ENCODE peak calls at places on chromosome 4, in nine cellular contexts. One of them, this sample, is unnamed.

GRCh38 chr4:140904904-140905303 is 148.7 kb upstream of the TBC1D9 start:
- DNase-seq in esophagus muscularis mucosa: no peak
- DNase-seq in upper lobe of left lung: no peak
- DNase-seq in suprapubic skin: no peak
- DNase-seq in A549: no peak
- DNase-seq in sigmoid colon: no peak
- DNase-seq in SK-N-SH: no peak
- DNase-seq in H1: no peak
- DNase-seq in ovary: no peak
- DNase-seq in this sample: no peak

GRCh38 chr4:154618708-154619315 is 6.4 kb upstream of the FGG start:
- DNase-seq in esophagus muscularis mucosa: no peak
- DNase-seq in upper lobe of left lung: peak; percentile 54
- DNase-seq in suprapubic skin: no peak
- DNase-seq in A549: peak; percentile 76
- DNase-seq in sigmoid colon: no peak
- DNase-seq in SK-N-SH: peak; percentile 39
- DNase-seq in H1: peak; percentile 27
- DNase-seq in ovary: no peak
- DNase-seq in this sample: peak; percentile 70

GRCh38 chr4:200936-201335 is 76.6 kb downstream of the ZNF718 start:
- DNase-seq in esophagus muscularis mucosa: no peak
- DNase-seq in upper lobe of left lung: no peak
- DNase-seq in suprapubic skin: no peak
- DNase-seq in A549: no peak
- DNase-seq in sigmoid colon: no peak
- DNase-seq in SK-N-SH: no peak
- DNase-seq in H1: no peak
- DNase-seq in ovary: no peak
- DNase-seq in this sample: no peak

GRCh38 chr4:145852256-145852839 is 86.3 kb downstream of the ZNF827 start:
- DNase-seq in esophagus muscularis mucosa: no peak
- DNase-seq in upper lobe of left lung: no peak
- DNase-seq in suprapubic skin: no peak
- DNase-seq in A549: no peak
- DNase-seq in sigmoid colon: no peak
- DNase-seq in SK-N-SH: peak; percentile 15
- DNase-seq in H1: no peak
- DNase-seq in ovary: no peak
- DNase-seq in this sample: no peak

GRCh38 chr4:122514671-122515070 is 58.1 kb upstream of the IL2 start:
- DNase-seq in esophagus muscularis mucosa: no peak
- DNase-seq in upper lobe of left lung: no peak
- DNase-seq in suprapubic skin: no peak
- DNase-seq in A549: no peak
- DNase-seq in sigmoid colon: no peak
- DNase-seq in SK-N-SH: no peak
- DNase-seq in H1: no peak
- DNase-seq in ovary: no peak
- DNase-seq in this sample: no peak

GRCh38 chr4:150242820-150243458 is 164.7 kb downstream of the DCLK2 start:
- DNase-seq in esophagus muscularis mucosa: peak; percentile 68
- DNase-seq in upper lobe of left lung: no peak
- DNase-seq in suprapubic skin: no peak
- DNase-seq in A549: peak; percentile 37
- DNase-seq in sigmoid colon: no peak
- DNase-seq in SK-N-SH: peak; percentile 74
- DNase-seq in H1: no peak
- DNase-seq in ovary: no peak
- DNase-seq in this sample: no peak

GRCh38 chr4:117545042-117545441 is 459.7 kb upstream of the TRAM1L1 start:
- DNase-seq in esophagus muscularis mucosa: no peak
- DNase-seq in upper lobe of left lung: no peak
- DNase-seq in suprapubic skin: no peak
- DNase-seq in A549: no peak
- DNase-seq in sigmoid colon: no peak
- DNase-seq in SK-N-SH: no peak
- DNase-seq in H1: no peak
- DNase-seq in ovary: no peak
- DNase-seq in this sample: no peak

GRCh38 chr4:22129454-22130075 is 181.0 kb upstream of the KCNIP4 start:
- DNase-seq in esophagus muscularis mucosa: no peak
- DNase-seq in upper lobe of left lung: no peak
- DNase-seq in suprapubic skin: no peak
- DNase-seq in A549: peak; percentile 34
- DNase-seq in sigmoid colon: no peak
- DNase-seq in SK-N-SH: peak; percentile 25
- DNase-seq in H1: peak; percentile 53
- DNase-seq in ovary: no peak
- DNase-seq in this sample: peak; percentile 22

GRCh38 chr4:121913667-121914066 is 38.2 kb downstream of the TRPC3 start:
- DNase-seq in esophagus muscularis mucosa: no peak
- DNase-seq in upper lobe of left lung: no peak
- DNase-seq in suprapubic skin: no peak
- DNase-seq in A549: no peak
- DNase-seq in sigmoid colon: no peak
- DNase-seq in SK-N-SH: no peak
- DNase-seq in H1: no peak
- DNase-seq in ovary: no peak
- DNase-seq in this sample: no peak

GRCh38 chr4:2193321-2193720 is 48.6 kb downstream of the HAUS3 start:
- DNase-seq in esophagus muscularis mucosa: no peak
- DNase-seq in upper lobe of left lung: no peak
- DNase-seq in suprapubic skin: no peak
- DNase-seq in A549: no peak
- DNase-seq in sigmoid colon: no peak
- DNase-seq in SK-N-SH: no peak
- DNase-seq in H1: no peak
- DNase-seq in ovary: no peak
- DNase-seq in this sample: no peak

GRCh38 chr4:106062452-106062875 is 167.2 kb downstream of the NPNT start:
- DNase-seq in esophagus muscularis mucosa: no peak
- DNase-seq in upper lobe of left lung: no peak
- DNase-seq in suprapubic skin: no peak
- DNase-seq in A549: peak; percentile 19
- DNase-seq in sigmoid colon: no peak
- DNase-seq in SK-N-SH: no peak
- DNase-seq in H1: no peak
- DNase-seq in ovary: no peak
- DNase-seq in this sample: no peak

GRCh38 chr4:163331629-163332360 is 601 bp downstream of the NPY1R start:
- DNase-seq in esophagus muscularis mucosa: no peak
- DNase-seq in upper lobe of left lung: no peak
- DNase-seq in suprapubic skin: no peak
- DNase-seq in A549: no peak
- DNase-seq in sigmoid colon: no peak
- DNase-seq in SK-N-SH: peak; percentile 36
- DNase-seq in H1: no peak
- DNase-seq in ovary: no peak
- DNase-seq in this sample: peak; percentile 13

GRCh38 chr4:78592104-78592783 is 40.7 kb downstream of the ANXA3 start:
- DNase-seq in esophagus muscularis mucosa: no peak
- DNase-seq in upper lobe of left lung: no peak
- DNase-seq in suprapubic skin: no peak
- DNase-seq in A549: peak; percentile 12
- DNase-seq in sigmoid colon: no peak
- DNase-seq in SK-N-SH: peak; percentile 3
- DNase-seq in H1: no peak
- DNase-seq in ovary: no peak
- DNase-seq in this sample: no peak

GRCh38 chr4:75892508-75892907 is 9.7 kb downstream of the PPEF2 start:
- DNase-seq in esophagus muscularis mucosa: no peak
- DNase-seq in upper lobe of left lung: no peak
- DNase-seq in suprapubic skin: no peak
- DNase-seq in A549: peak; percentile 5
- DNase-seq in sigmoid colon: no peak
- DNase-seq in SK-N-SH: peak; percentile 38
- DNase-seq in H1: no peak
- DNase-seq in ovary: no peak
- DNase-seq in this sample: no peak

GRCh38 chr4:99013402-99013843 is 17.9 kb downstream of the METAP1 start:
- DNase-seq in esophagus muscularis mucosa: no peak
- DNase-seq in upper lobe of left lung: no peak
- DNase-seq in suprapubic skin: no peak
- DNase-seq in A549: no peak
- DNase-seq in sigmoid colon: no peak
- DNase-seq in SK-N-SH: no peak
- DNase-seq in H1: no peak
- DNase-seq in ovary: no peak
- DNase-seq in this sample: no peak

GRCh38 chr4:110636677-110637407 is 14.0 kb upstream of the PITX2 start:
- DNase-seq in esophagus muscularis mucosa: no peak
- DNase-seq in upper lobe of left lung: no peak
- DNase-seq in suprapubic skin: no peak
- DNase-seq in A549: peak; percentile 44
- DNase-seq in sigmoid colon: no peak
- DNase-seq in SK-N-SH: no peak
- DNase-seq in H1: no peak
- DNase-seq in ovary: no peak
- DNase-seq in this sample: peak; percentile 73

GRCh38 chr4:168811793-168812651 is 198.0 kb downstream of the CBR4 start:
- DNase-seq in esophagus muscularis mucosa: no peak
- DNase-seq in upper lobe of left lung: no peak
- DNase-seq in suprapubic skin: no peak
- DNase-seq in A549: no peak
- DNase-seq in sigmoid colon: peak; percentile 73
- DNase-seq in SK-N-SH: no peak
- DNase-seq in H1: no peak
- DNase-seq in ovary: no peak
- DNase-seq in this sample: no peak

GRCh38 chr4:32499176-32499575 is 1779.0 kb downstream of the PCDH7 start:
- DNase-seq in esophagus muscularis mucosa: no peak
- DNase-seq in upper lobe of left lung: no peak
- DNase-seq in suprapubic skin: no peak
- DNase-seq in A549: no peak
- DNase-seq in sigmoid colon: no peak
- DNase-seq in SK-N-SH: no peak
- DNase-seq in H1: no peak
- DNase-seq in ovary: no peak
- DNase-seq in this sample: no peak

GRCh38 chr4:176538217-176538925 is 218.6 kb downstream of the SPCS3 start:
- DNase-seq in esophagus muscularis mucosa: no peak
- DNase-seq in upper lobe of left lung: no peak
- DNase-seq in suprapubic skin: no peak
- DNase-seq in A549: peak; percentile 46
- DNase-seq in sigmoid colon: no peak
- DNase-seq in SK-N-SH: no peak
- DNase-seq in H1: no peak
- DNase-seq in ovary: no peak
- DNase-seq in this sample: no peak

DNA sequence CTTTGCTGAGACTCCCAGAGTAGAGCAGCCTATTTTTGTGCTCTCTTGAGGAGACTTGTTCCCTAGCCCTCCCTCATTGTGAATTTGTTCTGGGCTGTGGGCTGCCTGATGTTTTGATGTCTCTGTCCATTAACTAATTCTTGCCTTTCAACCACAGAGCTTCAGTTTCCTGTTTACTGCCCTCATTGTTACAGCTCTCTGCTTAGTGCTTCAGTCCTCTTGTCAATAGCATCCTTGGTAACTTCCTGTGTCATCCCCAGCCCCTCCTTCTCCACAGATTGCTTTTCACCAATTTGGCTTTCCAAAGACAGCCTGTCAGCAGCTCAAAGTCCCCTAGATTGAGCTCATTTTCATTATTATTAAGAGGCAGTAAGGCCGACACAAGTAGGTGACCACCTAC is 69.9 kb downstream of the COX7B2 start:
- DNase-seq in esophagus muscularis mucosa: no peak
- DNase-seq in upper lobe of left lung: no peak
- DNase-seq in suprapubic skin: no peak
- DNase-seq in A549: no peak
- DNase-seq in sigmoid colon: no peak
- DNase-seq in SK-N-SH: no peak
- DNase-seq in H1: no peak
- DNase-seq in ovary: no peak
- DNase-seq in this sample: no peak
- TF ChIP-seq EP300 in esophagus muscularis mucosa: no peak
- TF ChIP-seq EP300 in upper lobe of left lung: no peak
- TF ChIP-seq EP300 in suprapubic skin: no peak
- TF ChIP-seq EP300 in A549: no peak
- TF ChIP-seq EP300 in sigmoid colon: no peak
- TF ChIP-seq EP300 in SK-N-SH: no peak
- TF ChIP-seq EP300 in H1: no peak
- TF ChIP-seq EP300 in ovary: no peak
- TF ChIP-seq EP300 in this sample: no peak

GRCh38 chr4:88320780-88321373 is 36.5 kb upstream of the PPM1K start:
- DNase-seq in esophagus muscularis mucosa: no peak
- DNase-seq in upper lobe of left lung: peak; percentile 40
- DNase-seq in suprapubic skin: no peak
- DNase-seq in A549: peak; percentile 20
- DNase-seq in sigmoid colon: no peak
- DNase-seq in SK-N-SH: no peak
- DNase-seq in H1: no peak
- DNase-seq in ovary: no peak
- DNase-seq in this sample: peak; percentile 38
- TF ChIP-seq EP300 in esophagus muscularis mucosa: no peak
- TF ChIP-seq EP300 in upper lobe of left lung: no peak
- TF ChIP-seq EP300 in suprapubic skin: no peak
- TF ChIP-seq EP300 in A549: no peak
- TF ChIP-seq EP300 in sigmoid colon: no peak
- TF ChIP-seq EP300 in SK-N-SH: no peak
- TF ChIP-seq EP300 in H1: no peak
- TF ChIP-seq EP300 in ovary: no peak
- TF ChIP-seq EP300 in this sample: no peak

DNA sequence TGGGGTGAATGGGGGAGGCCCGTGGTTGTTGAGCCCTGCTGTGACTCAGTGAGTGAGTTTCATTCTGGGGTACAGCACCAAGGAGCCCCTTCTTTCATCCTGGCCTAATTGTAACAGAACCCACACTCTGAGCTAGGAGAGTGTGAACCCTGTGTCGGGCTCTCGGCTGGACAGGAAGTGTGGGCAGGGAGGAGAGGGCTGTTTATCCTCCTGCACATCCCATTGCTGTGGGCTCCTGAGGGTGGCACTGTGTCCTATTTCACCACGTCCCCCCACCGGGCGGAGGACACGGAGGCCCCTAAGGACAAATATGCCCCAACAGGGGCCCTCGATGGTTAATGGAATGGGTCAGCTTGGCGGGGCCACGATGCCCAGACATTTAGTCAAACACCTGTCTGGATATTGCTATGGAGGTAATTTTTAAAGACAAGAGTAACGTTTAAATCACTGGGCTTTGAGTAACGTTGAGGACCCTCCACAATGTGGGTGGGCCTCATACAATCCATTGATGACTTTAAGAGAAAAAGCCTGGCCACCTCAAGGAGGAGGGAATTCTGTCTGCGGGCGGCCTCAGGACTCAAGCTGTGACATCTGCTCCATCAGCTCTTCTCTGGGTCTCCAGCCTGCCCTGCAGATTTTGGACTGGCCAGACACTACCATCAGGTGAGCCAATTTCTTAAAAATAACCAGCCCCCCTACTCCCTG is 46.1 kb upstream of the SORCS2 start:
- DNase-seq in esophagus muscularis mucosa: no peak
- DNase-seq in upper lobe of left lung: no peak
- DNase-seq in suprapubic skin: no peak
- DNase-seq in A549: no peak
- DNase-seq in sigmoid colon: no peak
- DNase-seq in SK-N-SH: no peak
- DNase-seq in H1: no peak
- DNase-seq in ovary: no peak
- DNase-seq in this sample: no peak
- TF ChIP-seq EP300 in esophagus muscularis mucosa: no peak
- TF ChIP-seq EP300 in upper lobe of left lung: no peak
- TF ChIP-seq EP300 in suprapubic skin: no peak
- TF ChIP-seq EP300 in A549: no peak
- TF ChIP-seq EP300 in sigmoid colon: no peak
- TF ChIP-seq EP300 in SK-N-SH: no peak
- TF ChIP-seq EP300 in H1: no peak
- TF ChIP-seq EP300 in ovary: no peak
- TF ChIP-seq EP300 in this sample: no peak

GRCh38 chr4:119081943-119082342 is 53.7 kb upstream of the MYOZ2 start:
- DNase-seq in esophagus muscularis mucosa: no peak
- DNase-seq in upper lobe of left lung: no peak
- DNase-seq in suprapubic skin: no peak
- DNase-seq in A549: no peak
- DNase-seq in sigmoid colon: no peak
- DNase-seq in SK-N-SH: no peak
- DNase-seq in H1: no peak
- DNase-seq in ovary: no peak
- DNase-seq in this sample: no peak
- TF ChIP-seq EP300 in esophagus muscularis mucosa: no peak
- TF ChIP-seq EP300 in upper lobe of left lung: no peak
- TF ChIP-seq EP300 in suprapubic skin: no peak
- TF ChIP-seq EP300 in A549: no peak
- TF ChIP-seq EP300 in sigmoid colon: no peak
- TF ChIP-seq EP300 in SK-N-SH: no peak
- TF ChIP-seq EP300 in H1: no peak
- TF ChIP-seq EP300 in ovary: no peak
- TF ChIP-seq EP300 in this sample: no peak